ENCODE peak calls at places on chromosomes 5 and 9, in nine cellular contexts. One of them, this sample, is unnamed.

GRCh38 chr5:59319286-59319685 is 574.2 kb downstream of the PDE4D start:
- DNase-seq in RWPE1: no peak
- DNase-seq in osteocyte: no peak
- DNase-seq in H54: no peak
- DNase-seq in putamen: no peak
- DNase-seq in natural killer cell: no peak
- DNase-seq in mesendoderm: no peak
- DNase-seq in substantia nigra: no peak
- DNase-seq in Caki2: no peak
- DNase-seq in this sample: no peak

GRCh38 chr5:73564018-73564417 is 1.4 kb downstream of the ANKRA2 start:
- DNase-seq in Caki2: peak
- DNase-seq in substantia nigra: no peak
- DNase-seq in natural killer cell: no peak
- DNase-seq in mesendoderm: no peak
- DNase-seq in RWPE1: no peak
- DNase-seq in osteocyte: no peak
- DNase-seq in H54: no peak
- DNase-seq in putamen: no peak
- DNase-seq in this sample: peak

GRCh38 chr9:10242255-10242654 is 370.5 kb downstream of the PTPRD start:
- DNase-seq in substantia nigra: no peak
- DNase-seq in RWPE1: peak
- DNase-seq in H54: no peak
- DNase-seq in osteocyte: no peak
- DNase-seq in mesendoderm: no peak
- DNase-seq in putamen: no peak
- DNase-seq in natural killer cell: no peak
- DNase-seq in Caki2: no peak
- DNase-seq in this sample: no peak

GRCh38 chr5:150485770-150486401 is 22.0 kb upstream of the NDST1 start:
- DNase-seq in H54: no peak
- DNase-seq in putamen: no peak
- DNase-seq in RWPE1: peak
- DNase-seq in natural killer cell: no peak
- DNase-seq in mesendoderm: peak
- DNase-seq in substantia nigra: peak
- DNase-seq in Caki2: peak
- DNase-seq in osteocyte: peak
- DNase-seq in this sample: peak

GRCh38 chr5:16889203-16889971 is 46.7 kb downstream of the MYO10 start:
- DNase-seq in Caki2: no peak
- DNase-seq in putamen: no peak
- DNase-seq in H54: no peak
- DNase-seq in natural killer cell: no peak
- DNase-seq in osteocyte: no peak
- DNase-seq in substantia nigra: no peak
- DNase-seq in mesendoderm: peak
- DNase-seq in RWPE1: no peak
- DNase-seq in this sample: no peak

GRCh38 chr9:125214186-125214585 is 13.8 kb downstream of the RABEPK start:
- DNase-seq in putamen: no peak
- DNase-seq in substantia nigra: no peak
- DNase-seq in Caki2: no peak
- DNase-seq in RWPE1: no peak
- DNase-seq in H54: no peak
- DNase-seq in natural killer cell: no peak
- DNase-seq in mesendoderm: no peak
- DNase-seq in osteocyte: no peak
- DNase-seq in this sample: no peak

GRCh38 chr9:112044183-112044582 is 130.9 kb downstream of the SUSD1 start:
- DNase-seq in putamen: no peak
- DNase-seq in osteocyte: no peak
- DNase-seq in natural killer cell: no peak
- DNase-seq in Caki2: no peak
- DNase-seq in mesendoderm: no peak
- DNase-seq in RWPE1: no peak
- DNase-seq in H54: no peak
- DNase-seq in substantia nigra: no peak
- DNase-seq in this sample: no peak

GRCh38 chr5:65955746-65956145 is 29.4 kb downstream of the ERBIN start:
- DNase-seq in natural killer cell: no peak
- DNase-seq in substantia nigra: no peak
- DNase-seq in osteocyte: no peak
- DNase-seq in Caki2: no peak
- DNase-seq in H54: no peak
- DNase-seq in RWPE1: no peak
- DNase-seq in mesendoderm: no peak
- DNase-seq in putamen: no peak
- DNase-seq in this sample: no peak

This sample was measured in HAP-1.